ENCODE peak calls at places on chromosomes 12 and 14, in ten cellular contexts. B, L, M, X, F, A, Q, E, S and G are unnamed samples.

GRCh38 chr12:21818627-21819026 is 44.1 kb upstream of the KCNJ8 start:
- DNase-seq in B (peak), L (no peak), M (no peak), X (no peak), F (no peak), A (no peak), Q (no peak), E (no peak), S (no peak), G (no peak)

GRCh38 chr14:29085546-29085945 is 319.0 kb downstream of the FOXG1 start:
- DNase-seq in B (peak), L (no peak), M (no peak), X (peak), F (no peak), A (no peak), Q (peak), E (peak), S (peak), G (no peak)

GRCh38 chr12:89636776-89637160 is 71.9 kb downstream of the ATP2B1 start:
- DNase-seq in B (no peak), L (no peak), M (no peak), X (no peak), F (no peak), A (no peak), Q (no peak), E (no peak), S (no peak), G (no peak)

GRCh38 chr14:50347521-50347920 is 35.4 kb downstream of the DMAC2L start:
- DNase-seq in B (peak), L (no peak), M (no peak), X (no peak), F (no peak), A (peak), Q (no peak), E (no peak), S (no peak), G (no peak)

GRCh38 chr12:118983147-118983824 is 1.9 kb downstream of the SRRM4 start:
- DNase-seq in B (no peak), L (no peak), M (no peak), X (no peak), F (no peak), A (no peak), Q (no peak), E (no peak), S (no peak), G (no peak)

GRCh38 chr12:96233941-96234461 is 39.8 kb downstream of the ELK3 start:
- DNase-seq in B (peak), L (peak), M (no peak), X (no peak), F (no peak), A (no peak), Q (no peak), E (no peak), S (no peak), G (no peak)

GRCh38 chr12:75477137-75477536 is 3.4 kb upstream of the GLIPR1 start:
- DNase-seq in B (no peak), L (no peak), M (no peak), X (no peak), F (no peak), A (no peak), Q (no peak), E (no peak), S (no peak), G (no peak)

GRCh38 chr12:130831246-130831645 is 7.8 kb downstream of the STX2 start:
- DNase-seq in B (no peak), L (peak), M (no peak), X (no peak), F (no peak), A (no peak), Q (no peak), E (no peak), S (no peak), G (no peak)

GRCh38 chr14:105076805-105077648 is 11.8 kb upstream of the GPR132 start:
- DNase-seq in B (no peak), L (no peak), M (no peak), X (no peak), F (no peak), A (no peak), Q (no peak), E (no peak), S (no peak), G (no peak)

GRCh38 chr14:103742499-103743255 is 27.1 kb downstream of the ZFYVE21 start:
- DNase-seq in B (no peak), L (peak), M (no peak), X (no peak), F (no peak), A (no peak), Q (no peak), E (no peak), S (no peak), G (no peak)

GRCh38 chr12:54439521-54440255 is 20.6 kb upstream of the ITGA5 start:
- DNase-seq in B (peak), L (no peak), M (peak), X (peak), F (no peak), A (peak), Q (peak), E (peak), S (no peak), G (peak)